ENCODE peak calls at places on chromosomes 1 and 21, in five cellular contexts. F, H, U, Z and G are unnamed samples.

GRCh38 chr1:159163609-159164008 is 7.8 kb upstream of the CADM3 start:
- DNase-seq in H (no peak), F (no peak), U (no peak), Z (no peak), G (no peak)

GRCh38 chr1:53373246-53373645 is 45.4 kb upstream of the LRP8 start:
- DNase-seq in U (no peak), H (peak), F (no peak), Z (no peak), G (no peak)

GRCh38 chr21:33300701-33301631 is 23.8 kb upstream of the IFNAR1 start:
- DNase-seq in H (peak), U (no peak), F (no peak), Z (no peak), G (no peak)

GRCh38 chr1:205429742-205430464 is 8.0 kb upstream of the LEMD1 start:
- DNase-seq in U (no peak), F (no peak), H (no peak), Z (no peak), G (peak)

GRCh38 chr1:202958544-202959275 is 598 bp upstream of the ADIPOR1 start:
- DNase-seq in F (no peak), U (no peak), Z (no peak), H (no peak), G (no peak)

GRCh38 chr1:92831368-92831761 is 475 bp upstream of the RPL5 start:
- DNase-seq in H (no peak), F (no peak), Z (no peak), U (no peak), G (no peak)

GRCh38 chr1:95509989-95510388 is 276.0 kb downstream of the RWDD3 start:
- DNase-seq in U (peak), Z (no peak), F (no peak), H (no peak), G (no peak)

GRCh38 chr1:12386130-12386529 is 156.3 kb downstream of the VPS13D start:
- DNase-seq in H (no peak), U (no peak), Z (no peak), F (no peak), G (no peak)

GRCh38 chr1:36589006-36589405 is 106.3 kb upstream of the CSF3R start:
- DNase-seq in H (no peak), U (no peak), Z (no peak), F (no peak), G (no peak)